ENCODE peak calls at places on chromosomes 11 and 22, in four cellular contexts. One of them, this sample, is unnamed.

GRCh38 chr11:8477151-8477550 is 116.9 kb downstream of the STK33 start:
- DNase-seq in SK-N-SH: no peak
- DNase-seq in K562: no peak
- DNase-seq in GM12878: no peak
- DNase-seq in this sample: no peak

GRCh38 chr11:130037058-130037457 is 32.6 kb upstream of the APLP2 start:
- DNase-seq in SK-N-SH: no peak
- DNase-seq in K562: no peak
- DNase-seq in GM12878: no peak
- DNase-seq in this sample: peak

GRCh38 chr11:10122337-10123197 is 171.5 kb downstream of the SBF2 start:
- DNase-seq in SK-N-SH: no peak
- DNase-seq in K562: no peak
- DNase-seq in GM12878: no peak
- DNase-seq in this sample: no peak

GRCh38 chr11:118980191-118980881 is 8.8 kb downstream of the FOXR1 start:
- DNase-seq in SK-N-SH: no peak
- DNase-seq in K562: peak
- DNase-seq in GM12878: no peak
- DNase-seq in this sample: no peak

GRCh38 chr22:27113211-27114030 is 456.0 kb downstream of the MIAT start:
- DNase-seq in SK-N-SH: no peak
- DNase-seq in K562: no peak
- DNase-seq in GM12878: no peak
- DNase-seq in this sample: peak

GRCh38 chr11:130798280-130798679 is 118.0 kb downstream of the SNX19 start:
- DNase-seq in SK-N-SH: no peak
- DNase-seq in K562: no peak
- DNase-seq in GM12878: no peak
- DNase-seq in this sample: no peak

GRCh38 chr11:17550455-17551346 is 3.6 kb downstream of the OTOG start:
- DNase-seq in SK-N-SH: no peak
- DNase-seq in K562: no peak
- DNase-seq in GM12878: no peak
- DNase-seq in this sample: no peak

GRCh38 chr11:124114942-124115781 is at the start of gene VWA5A:
- DNase-seq in SK-N-SH: peak
- DNase-seq in K562: peak
- DNase-seq in GM12878: peak
- DNase-seq in this sample: peak

GRCh38 chr11:96188625-96189006 is 154.4 kb downstream of the MAML2 start:
- DNase-seq in SK-N-SH: no peak
- DNase-seq in K562: no peak
- DNase-seq in GM12878: peak
- DNase-seq in this sample: peak

GRCh38 chr11:95089620-95090542 is at the start of gene ENDOD1:
- DNase-seq in SK-N-SH: peak
- DNase-seq in K562: peak
- DNase-seq in GM12878: no peak
- DNase-seq in this sample: peak

GRCh38 chr11:27467181-27467913 is 5.2 kb downstream of the LGR4 start:
- DNase-seq in SK-N-SH: no peak
- DNase-seq in K562: no peak
- DNase-seq in GM12878: no peak
- DNase-seq in this sample: peak

GRCh38 chr11:47989779-47990178 is 9.4 kb downstream of the PTPRJ start:
- DNase-seq in SK-N-SH: no peak
- DNase-seq in K562: no peak
- DNase-seq in GM12878: no peak
- DNase-seq in this sample: no peak

GRCh38 chr11:130159139-130159538 is 443 bp upstream of the ST14 start:
- DNase-seq in SK-N-SH: no peak
- DNase-seq in K562: no peak
- DNase-seq in GM12878: no peak
- DNase-seq in this sample: no peak

GRCh38 chr11:16292167-16292859 is 64.0 kb downstream of the SOX6 start:
- DNase-seq in SK-N-SH: no peak
- DNase-seq in K562: no peak
- DNase-seq in GM12878: no peak
- DNase-seq in this sample: no peak

GRCh38 chr11:110912437-110912836 is 200.2 kb upstream of the ARHGAP20 start:
- DNase-seq in SK-N-SH: no peak
- DNase-seq in K562: no peak
- DNase-seq in GM12878: no peak
- DNase-seq in this sample: no peak

GRCh38 chr11:199004-199581 is 6.2 kb downstream of the SCGB1C1 start:
- DNase-seq in SK-N-SH: no peak
- DNase-seq in K562: no peak
- DNase-seq in GM12878: no peak
- DNase-seq in this sample: no peak

GRCh38 chr22:39180566-39180965 is 28.1 kb upstream of the CBX7 start:
- DNase-seq in SK-N-SH: no peak
- DNase-seq in K562: no peak
- DNase-seq in GM12878: no peak
- DNase-seq in this sample: no peak

GRCh38 chr11:116179346-116179850 is 593.4 kb downstream of the BUD13 start:
- DNase-seq in SK-N-SH: no peak
- DNase-seq in K562: no peak
- DNase-seq in GM12878: no peak
- DNase-seq in this sample: no peak

GRCh38 chr22:29726512-29727247 is 6.9 kb downstream of the CABP7 start:
- DNase-seq in SK-N-SH: no peak
- DNase-seq in K562: no peak
- DNase-seq in GM12878: no peak
- DNase-seq in this sample: no peak

GRCh38 chr11:89504270-89504669 is 13.1 kb upstream of the NOX4 start:
- DNase-seq in SK-N-SH: no peak
- DNase-seq in K562: no peak
- DNase-seq in GM12878: no peak
- DNase-seq in this sample: no peak

GRCh38 chr11:103907548-103908455 is 128.6 kb upstream of the DDI1 start:
- DNase-seq in SK-N-SH: no peak
- DNase-seq in K562: no peak
- DNase-seq in GM12878: no peak
- DNase-seq in this sample: no peak

GRCh38 chr22:38214248-38215056 is 12.7 kb downstream of the MAFF start:
- DNase-seq in SK-N-SH: peak
- DNase-seq in K562: peak
- DNase-seq in GM12878: no peak
- DNase-seq in this sample: no peak

GRCh38 chr11:43810929-43811596 is 69.6 kb upstream of the ALKBH3 start:
- DNase-seq in SK-N-SH: no peak
- DNase-seq in K562: peak
- DNase-seq in GM12878: no peak
- DNase-seq in this sample: no peak

GRCh38 chr11:11268119-11268518 is 84.9 kb downstream of the CSNK2A3 start:
- DNase-seq in SK-N-SH: no peak
- DNase-seq in K562: no peak
- DNase-seq in GM12878: no peak
- DNase-seq in this sample: no peak

GRCh38 chr11:129950319-129951034 is 52.2 kb downstream of the PRDM10 start:
- DNase-seq in SK-N-SH: no peak
- DNase-seq in K562: no peak
- DNase-seq in GM12878: no peak
- DNase-seq in this sample: no peak

GRCh38 chr11:95795627-95796308 is 5.5 kb downstream of the CEP57 start:
- DNase-seq in SK-N-SH: no peak
- DNase-seq in K562: no peak
- DNase-seq in GM12878: no peak
- DNase-seq in this sample: peak

GRCh38 chr11:131422491-131422890 is 52.1 kb downstream of the NTM start:
- DNase-seq in SK-N-SH: no peak
- DNase-seq in K562: no peak
- DNase-seq in GM12878: no peak
- DNase-seq in this sample: no peak

GRCh38 chr22:23233746-23234408 is 53.6 kb downstream of the BCR start:
- DNase-seq in SK-N-SH: peak
- DNase-seq in K562: peak
- DNase-seq in GM12878: no peak
- DNase-seq in this sample: no peak

GRCh38 chr11:101860694-101861371 is 54.0 kb upstream of the CEP126 start:
- DNase-seq in SK-N-SH: peak
- DNase-seq in K562: peak
- DNase-seq in GM12878: no peak
- DNase-seq in this sample: peak

GRCh38 chr22:47071078-47071811 is 308.8 kb downstream of the TBC1D22A start:
- DNase-seq in SK-N-SH: no peak
- DNase-seq in K562: no peak
- DNase-seq in GM12878: no peak
- DNase-seq in this sample: no peak

GRCh38 chr11:112520293-112520692 is 259.6 kb upstream of the PLET1 start:
- DNase-seq in SK-N-SH: no peak
- DNase-seq in K562: no peak
- DNase-seq in GM12878: no peak
- DNase-seq in this sample: no peak

GRCh38 chr11:62621567-62622470 is at the start of gene B3GAT3:
- DNase-seq in SK-N-SH: peak
- DNase-seq in K562: peak
- DNase-seq in GM12878: peak
- DNase-seq in this sample: peak
- TF ChIP-seq REST in SK-N-SH: no peak
- TF ChIP-seq REST in K562: peak
- TF ChIP-seq REST in GM12878: no peak
- TF ChIP-seq REST in this sample: no peak

GRCh38 chr11:35730254-35730653 is 67.7 kb downstream of the TRIM44 start:
- DNase-seq in SK-N-SH: no peak
- DNase-seq in K562: no peak
- DNase-seq in GM12878: no peak
- DNase-seq in this sample: no peak
- TF ChIP-seq NFIC in SK-N-SH: no peak
- TF ChIP-seq NFIC in K562: no peak
- TF ChIP-seq NFIC in GM12878: no peak
- TF ChIP-seq NFIC in this sample: no peak

GRCh38 chr11:74780277-74780870 is 31.7 kb downstream of the RNF169 start:
- DNase-seq in SK-N-SH: no peak
- DNase-seq in K562: no peak
- DNase-seq in GM12878: no peak
- DNase-seq in this sample: no peak
- TF ChIP-seq REST in SK-N-SH: no peak
- TF ChIP-seq REST in K562: no peak
- TF ChIP-seq REST in GM12878: no peak
- TF ChIP-seq REST in this sample: no peak

GRCh38 chr11:72146625-72147024 is 11.1 kb downstream of the FOLR3 start:
- DNase-seq in SK-N-SH: no peak
- DNase-seq in K562: no peak
- DNase-seq in GM12878: no peak
- DNase-seq in this sample: no peak
- TF ChIP-seq NFIC in SK-N-SH: no peak
- TF ChIP-seq NFIC in K562: no peak
- TF ChIP-seq NFIC in GM12878: no peak
- TF ChIP-seq NFIC in this sample: no peak